ENCODE peak calls at places on chromosomes 2 and 18, in six cellular contexts. N, U, B, T, J and Z are unnamed samples.

GRCh38 chr2:30421551-30422436 is 25.3 kb upstream of the LCLAT1 start:
- DNase-seq in N (no peak), U (peak; percentile 84), B (peak; percentile 31), T (no peak), J (no peak), Z (no peak)

GRCh38 chr2:21035282-21035973 is 8.4 kb downstream of the APOB start:
- DNase-seq in N (no peak), U (no peak), B (no peak), T (no peak), J (no peak), Z (no peak)

GRCh38 chr2:133248264-133248663 is 320.0 kb downstream of the NCKAP5 start:
- DNase-seq in N (no peak), U (no peak), B (no peak), T (no peak), J (no peak), Z (no peak)

GRCh38 chr2:25358249-25358815 is 16.6 kb upstream of the DNMT3A start:
- DNase-seq in N (no peak), U (no peak), B (no peak), T (no peak), J (no peak), Z (no peak)

GRCh38 chr2:71934595-71935263 is 212.9 kb downstream of the CYP26B1 start:
- DNase-seq in N (no peak), U (no peak), B (no peak), T (no peak), J (no peak), Z (peak; percentile 85)

GRCh38 chr2:219045937-219046550 is 4.7 kb upstream of the CFAP65 start:
- DNase-seq in N (peak; percentile 63), U (peak; percentile 82), B (no peak), T (no peak), J (peak; percentile 60), Z (no peak)

GRCh38 chr2:26470601-26471260 is 7.2 kb downstream of the OTOF start:
- DNase-seq in N (no peak), U (no peak), B (no peak), T (no peak), J (no peak), Z (no peak)

GRCh38 chr2:134774786-134775641 is 56.2 kb upstream of the TMEM163 start:
- DNase-seq in N (peak; percentile 62), U (no peak), B (no peak), T (no peak), J (no peak), Z (no peak)

GRCh38 chr2:219496781-219497494 is 1.8 kb upstream of the GMPPA start:
- DNase-seq in N (no peak), U (no peak), B (no peak), T (no peak), J (no peak), Z (peak; percentile 92)

GRCh38 chr2:70981421-70981820 is 3.0 kb downstream of the ANKRD53 start:
- DNase-seq in N (no peak), U (no peak), B (no peak), T (no peak), J (no peak), Z (no peak)

GRCh38 chr18:76005632-76006031 is 489.4 kb downstream of the ZNF516 start:
- DNase-seq in N (no peak), U (no peak), B (no peak), T (no peak), J (no peak), Z (no peak)

GRCh38 chr2:217387776-217388381 is 528.0 kb upstream of the TNP1 start:
- DNase-seq in N (no peak), U (no peak), B (no peak), T (no peak), J (no peak), Z (no peak)

GRCh38 chr18:76401496-76401895 is 93.5 kb downstream of the ZNF516 start:
- DNase-seq in N (no peak), U (no peak), B (no peak), T (no peak), J (no peak), Z (peak; percentile 65)

GRCh38 chr2:217953011-217953481 is 49.7 kb downstream of the TNS1 start:
- DNase-seq in N (no peak), U (no peak), B (no peak), T (no peak), J (no peak), Z (peak; percentile 90)

GRCh38 chr2:191618046-191618788 is 59.7 kb upstream of the NABP1 start:
- DNase-seq in N (no peak), U (no peak), B (no peak), T (no peak), J (no peak), Z (no peak)

GRCh38 chr2:38433607-38433975 is 56.5 kb upstream of the ATL2 start:
- DNase-seq in N (no peak), U (no peak), B (no peak), T (no peak), J (no peak), Z (no peak)

GRCh38 chr2:43005975-43006833 is 213.8 kb upstream of the HAAO start:
- DNase-seq in N (no peak), U (no peak), B (no peak), T (no peak), J (no peak), Z (no peak)

GRCh38 chr2:133063792-133064191 is 393.8 kb upstream of the LYPD1 start:
- DNase-seq in N (peak; percentile 75), U (peak; percentile 85), B (no peak), T (no peak), J (peak; percentile 57), Z (no peak)

GRCh38 chr2:99880148-99880983 is 262.0 kb downstream of the AFF3 start:
- DNase-seq in N (no peak), U (peak; percentile 33), B (no peak), T (peak; percentile 19), J (peak; percentile 95), Z (no peak)

GRCh38 chr18:49130261-49130660 is 179.5 kb upstream of the SMAD7 start:
- DNase-seq in N (no peak), U (no peak), B (no peak), T (no peak), J (no peak), Z (no peak)